ENCODE peak calls at places on chromosomes 16 and 17, in six cellular contexts. P, B, Q, E, C and X are unnamed samples.

GRCh38 chr17:72811976-72812687 is 280.4 kb downstream of the SLC39A11 start:
- DNase-seq in P (no peak), B (no peak), Q (no peak), E (no peak), C (peak; percentile 12), X (no peak)

GRCh38 chr16:23148166-23148512 is 1.1 kb downstream of the USP31 start:
- DNase-seq in P (no peak), B (no peak), Q (no peak), E (no peak), C (no peak), X (no peak)

GRCh38 chr17:17667947-17668346 is 13.3 kb upstream of the RAI1 start:
- DNase-seq in P (no peak), B (no peak), Q (no peak), E (no peak), C (no peak), X (no peak)

GRCh38 chr17:78329263-78330059 is 30.4 kb downstream of the SOCS3 start:
- DNase-seq in P (no peak), B (no peak), Q (no peak), E (no peak), C (peak; percentile 64), X (no peak)

GRCh38 chr17:36921131-36921851 is 16.0 kb upstream of the LHX1 start:
- DNase-seq in P (no peak), B (no peak), Q (no peak), E (no peak), C (peak; percentile 58), X (no peak)

GRCh38 chr16:82340531-82340930 is 170.5 kb upstream of the MPHOSPH6 start:
- DNase-seq in P (no peak), B (no peak), Q (no peak), E (no peak), C (no peak), X (no peak)

GRCh38 chr17:31126318-31126717 is 31.5 kb downstream of the NF1 start:
- DNase-seq in P (no peak), B (no peak), Q (no peak), E (no peak), C (no peak), X (no peak)

GRCh38 chr16:19168173-19169080 is at the start of gene SYT17:
- DNase-seq in P (no peak), B (peak; percentile 23), Q (no peak), E (no peak), C (no peak), X (peak; percentile 67)

GRCh38 chr16:85172465-85173071 is 60.3 kb upstream of the CIBAR2 start:
- DNase-seq in P (no peak), B (no peak), Q (no peak), E (no peak), C (no peak), X (peak; percentile 65)

GRCh38 chr16:20969386-20969785 is 68.8 kb downstream of the LYRM1 start:
- DNase-seq in P (no peak), B (no peak), Q (no peak), E (no peak), C (no peak), X (no peak)

GRCh38 chr16:83023640-83024039 is 396.9 kb downstream of the CDH13 start:
- DNase-seq in P (no peak), B (no peak), Q (no peak), E (no peak), C (no peak), X (no peak)

GRCh38 chr17:32355649-32356377 is 5.9 kb downstream of the ZNF207 start:
- DNase-seq in P (no peak), B (no peak), Q (no peak), E (no peak), C (no peak), X (no peak)

GRCh38 chr17:79623786-79624657 is 13.2 kb upstream of the RBFOX3 start:
- DNase-seq in P (peak; percentile 8), B (no peak), Q (peak; percentile 10), E (no peak), C (no peak), X (no peak)

GRCh38 chr17:71936977-71937376 is 183.8 kb upstream of the SOX9 start:
- DNase-seq in P (no peak), B (no peak), Q (no peak), E (no peak), C (no peak), X (no peak)

GRCh38 chr16:1413684-1414531 is 596 bp downstream of the UNKL start:
- DNase-seq in P (peak; percentile 36), B (peak; percentile 56), Q (no peak), E (peak; percentile 8), C (peak; percentile 66), X (peak; percentile 81)

GRCh38 chr17:44038604-44039007 is 23.8 kb upstream of the TMEM101 start:
- DNase-seq in P (no peak), B (no peak), Q (no peak), E (no peak), C (no peak), X (no peak)

GRCh38 chr16:35523991-35524390 is 2064.6 kb downstream of the TP53TG3F start:
- DNase-seq in P (no peak), B (no peak), Q (no peak), E (no peak), C (no peak), X (no peak)

DNA sequence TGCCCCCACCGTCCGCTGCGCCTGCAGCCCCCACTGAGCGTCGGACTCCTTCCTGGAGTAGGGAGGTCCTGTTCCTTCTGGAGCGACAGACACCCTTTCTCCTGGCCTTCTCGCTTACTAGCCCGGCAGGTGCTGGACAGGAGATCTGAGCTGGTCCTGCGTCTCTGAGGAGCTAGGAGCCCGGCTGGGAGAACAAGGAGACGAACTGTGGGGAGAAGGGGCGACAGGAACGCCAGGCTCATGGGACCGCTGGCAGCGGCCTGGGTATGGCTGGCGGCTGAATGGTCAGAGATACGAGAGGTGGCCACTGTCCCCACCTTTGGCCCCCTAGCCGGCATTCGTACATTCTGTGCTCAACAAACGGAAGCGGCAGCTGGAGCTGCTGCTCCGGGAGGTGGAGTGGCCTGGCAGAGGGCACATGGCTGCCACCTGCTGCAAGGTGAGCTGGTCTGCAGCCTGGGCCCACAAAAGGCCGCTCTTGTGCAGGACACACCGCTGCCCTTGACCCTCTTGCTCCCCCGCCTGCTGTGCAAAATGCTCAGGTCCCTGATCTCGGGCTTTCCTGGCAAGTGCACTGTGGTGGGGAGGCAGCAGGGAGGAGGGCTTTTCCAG is 2066.7 kb downstream of the TP53TG3F start:
- DNase-seq in P (no peak), B (no peak), Q (no peak), E (no peak), C (no peak), X (no peak)
- TF ChIP-seq CTCF in P (no peak), B (no peak), Q (no peak), E (no peak), C (no peak), X (no peak)

GRCh38 chr17:28758411-28759121 is 14.8 kb downstream of the TRAF4 start:
- DNase-seq in P (no peak), B (no peak), Q (no peak), E (no peak), C (no peak), X (no peak)

GRCh38 chr17:28760987-28761562 is 17.3 kb downstream of the TRAF4 start:
- DNase-seq in P (peak; percentile 36), B (no peak), Q (no peak), E (no peak), C (peak; percentile 66), X (no peak)

GRCh38 chr17:28760561-28760960 is 16.8 kb downstream of the TRAF4 start:
- DNase-seq in P (no peak), B (no peak), Q (no peak), E (no peak), C (no peak), X (no peak)

GRCh38 chr17:28756025-28756804 is 12.4 kb downstream of the TRAF4 start:
- DNase-seq in P (no peak), B (no peak), Q (no peak), E (no peak), C (peak; percentile 32), X (no peak)

GRCh38 chr17:28759296-28759865 is 15.6 kb downstream of the TRAF4 start:
- DNase-seq in P (no peak), B (no peak), Q (no peak), E (no peak), C (no peak), X (no peak)
- TF ChIP-seq CTCF in P (no peak), B (no peak), Q (no peak), E (no peak), C (no peak), X (no peak)

GRCh38 chr17:81929253-81930141 is 2.0 kb upstream of the MAFG start:
- DNase-seq in P (no peak), B (no peak), Q (no peak), E (no peak), C (no peak), X (no peak)

GRCh38 chr17:81928497-81929252 is 1.1 kb upstream of the MAFG start:
- DNase-seq in P (no peak), B (no peak), Q (no peak), E (no peak), C (no peak), X (no peak)

GRCh38 chr17:81926451-81927144 is 937 bp downstream of the MAFG start:
- DNase-seq in P (peak; percentile 72), B (peak; percentile 55), Q (peak; percentile 50), E (no peak), C (peak; percentile 90), X (peak; percentile 87)

GRCh38 chr17:81927145-81927652 is 336 bp downstream of the MAFG start:
- DNase-seq in P (no peak), B (no peak), Q (no peak), E (no peak), C (no peak), X (no peak)

DNA sequence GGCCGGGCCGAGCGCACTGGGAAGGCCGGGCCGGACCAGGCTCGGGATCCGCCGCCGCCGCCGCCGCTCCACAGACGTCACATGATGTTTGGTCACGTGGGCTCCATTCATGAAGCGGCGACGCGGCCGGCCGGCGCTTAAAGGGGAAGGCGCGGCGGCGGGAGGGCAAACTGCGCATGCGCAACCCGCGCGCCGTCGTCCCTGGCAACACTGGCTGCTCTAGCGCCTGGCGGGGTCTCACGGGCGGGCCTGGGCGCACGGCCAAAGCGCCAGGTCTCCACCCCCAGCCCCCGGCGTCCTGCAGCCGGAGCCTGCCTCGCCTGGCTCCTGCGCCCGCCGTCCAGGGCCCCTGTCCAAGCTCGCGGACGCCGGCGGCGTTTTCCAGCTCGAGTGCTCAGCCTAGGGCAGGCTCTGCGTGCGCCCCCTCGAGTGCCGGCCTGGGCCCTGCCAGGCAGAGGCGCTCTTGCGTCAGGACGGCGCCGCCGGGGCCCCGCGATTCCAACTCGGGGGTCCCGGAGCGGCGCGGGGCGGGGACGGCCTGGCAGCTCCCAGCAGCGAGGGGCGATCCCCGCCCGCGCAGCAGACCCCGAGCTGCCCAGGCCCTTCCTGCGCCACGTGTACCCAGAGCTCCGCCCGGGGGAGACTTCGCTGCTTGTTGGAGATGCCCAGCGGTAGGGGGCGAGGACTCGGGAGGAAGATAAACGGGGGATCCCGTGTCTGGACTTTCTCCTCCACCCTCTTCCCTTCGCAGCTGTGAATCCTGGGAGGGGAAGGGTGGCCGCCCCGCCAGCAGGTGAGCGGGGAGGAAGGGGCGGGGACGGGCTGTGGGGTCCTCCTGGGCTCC is at the start of gene MAFG:
- DNase-seq in P (peak; percentile 92), B (peak; percentile 91), Q (peak; percentile 97), E (peak; percentile 48), C (peak; percentile 97), X (peak; percentile 100)
- TF ChIP-seq CTCF in P (no peak), B (peak; percentile 49), Q (peak; percentile 38), E (peak; percentile 44), C (peak; percentile 15), X (peak; percentile 57)

DNA sequence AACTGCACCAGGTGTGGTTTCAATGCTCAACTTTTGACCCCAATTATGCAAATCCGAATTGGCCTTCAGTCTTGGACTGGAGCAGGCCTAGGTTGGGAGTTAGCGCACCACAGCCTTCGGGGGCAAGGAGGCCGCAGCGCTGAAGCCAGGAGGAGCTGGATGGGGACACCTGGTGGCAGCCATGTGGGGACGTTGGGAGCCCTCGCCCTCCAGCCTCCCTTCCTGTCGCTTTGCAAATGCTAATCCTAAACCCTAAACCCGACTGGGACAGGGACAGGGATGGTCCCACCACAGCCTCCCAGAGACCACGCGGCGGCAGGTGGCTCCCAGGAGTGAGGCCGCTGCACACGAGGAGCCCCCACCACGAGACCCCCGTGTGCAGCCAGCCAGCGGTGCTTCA is 58.7 kb downstream of the KLHDC4 start:
- DNase-seq in P (no peak), B (no peak), Q (no peak), E (no peak), C (no peak), X (no peak)
- TF ChIP-seq CTCF in P (no peak), B (peak; percentile 30), Q (no peak), E (no peak), C (no peak), X (no peak)